ENCODE peak calls at places on chromosomes 3 and 15, in nine cellular contexts. P, I, M, F, L, G, B, Z and U are unnamed samples.
A peak's percentile ranks its signal among the peaks of the same experiment; 100 is the strongest.

GRCh38 chr3:169103941-169104340 is 559.6 kb downstream of the MECOM start:
- DNase-seq in G (no peak), I (no peak), Z (no peak), F (no peak), M (peak; percentile 46), L (no peak), P (no peak), B (no peak), U (no peak)

GRCh38 chr3:43061101-43061895 is 44.6 kb downstream of the POMGNT2 start:
- DNase-seq in P (no peak), I (no peak), Z (no peak), B (no peak), M (no peak), L (no peak), F (no peak), G (no peak), U (no peak)

GRCh38 chr3:114121996-114122709 is 56.7 kb downstream of the DRD3 start:
- DNase-seq in I (peak; percentile 50), F (no peak), G (no peak), B (no peak), M (peak; percentile 86), Z (no peak), P (no peak), L (no peak), U (no peak)

GRCh38 chr15:43370310-43370974 is 401 bp downstream of the ZSCAN29 start:
- DNase-seq in F (no peak), Z (peak; percentile 22), M (peak; percentile 36), G (peak; percentile 28), I (peak; percentile 18), L (no peak), B (peak; percentile 30), P (peak; percentile 30), U (peak; percentile 6)

GRCh38 chr3:68033850-68034249 is 379.4 kb upstream of the SUCLG2 start:
- DNase-seq in L (no peak), M (no peak), F (no peak), I (no peak), G (no peak), Z (no peak), P (no peak), B (no peak), U (no peak)

GRCh38 chr3:115077501-115078250 is 69.4 kb downstream of the ZBTB20 start:
- DNase-seq in G (no peak), I (no peak), P (no peak), M (no peak), Z (no peak), B (no peak), F (no peak), L (no peak), U (no peak)

GRCh38 chr15:39157902-39158301 is 423.0 kb upstream of the THBS1 start:
- DNase-seq in M (no peak), P (no peak), F (no peak), L (no peak), G (no peak), I (no peak), Z (no peak), B (no peak), U (no peak)

GRCh38 chr3:42376397-42376798 is 34.0 kb downstream of the LYZL4 start:
- DNase-seq in F (no peak), G (no peak), M (peak; percentile 92), I (peak; percentile 29), B (no peak), L (no peak), P (peak; percentile 28), Z (no peak), U (no peak)

GRCh38 chr3:190883973-190884832 is 21.7 kb upstream of the GMNC start:
- DNase-seq in M (peak; percentile 38), B (peak; percentile 47), L (no peak), F (no peak), G (peak; percentile 36), Z (peak; percentile 6), P (peak; percentile 90), I (no peak), U (no peak)

GRCh38 chr15:100725121-100726069 is 123.0 kb downstream of the ASB7 start:
- DNase-seq in Z (no peak), B (peak; percentile 14), F (no peak), G (no peak), L (no peak), I (peak; percentile 11), P (no peak), M (peak; percentile 95), U (no peak)

GRCh38 chr3:193240436-193240849 is 579 bp upstream of the PLAAT1 start:
- DNase-seq in P (no peak), Z (no peak), I (peak; percentile 15), B (no peak), G (no peak), M (peak; percentile 44), L (no peak), F (no peak), U (no peak)

GRCh38 chr3:170132335-170132734 is 49.2 kb downstream of the PHC3 start:
- DNase-seq in I (no peak), B (no peak), F (no peak), P (no peak), Z (no peak), G (no peak), L (no peak), M (peak; percentile 8), U (no peak)

GRCh38 chr3:65445573-65446204 is 593.0 kb downstream of the MAGI1 start:
- DNase-seq in P (no peak), G (no peak), I (no peak), F (no peak), M (no peak), L (no peak), B (no peak), Z (no peak), U (no peak)

GRCh38 chr3:81743096-81744025 is 18.1 kb downstream of the GBE1 start:
- DNase-seq in L (no peak), M (peak; percentile 97), P (peak; percentile 64), F (no peak), B (peak; percentile 31), I (peak; percentile 35), Z (no peak), G (no peak), U (no peak)

GRCh38 chr15:69502470-69503045 is 49.9 kb downstream of the RPLP1 start:
- DNase-seq in I (no peak), P (no peak), B (no peak), F (no peak), L (no peak), M (no peak), Z (no peak), G (no peak), U (no peak)

GRCh38 chr15:75307778-75308390 is 25.2 kb downstream of the GOLGA6D start:
- DNase-seq in Z (no peak), F (peak; percentile 72), M (no peak), P (peak; percentile 69), G (peak; percentile 69), L (peak; percentile 78), I (no peak), B (peak; percentile 78), U (no peak)

DNA sequence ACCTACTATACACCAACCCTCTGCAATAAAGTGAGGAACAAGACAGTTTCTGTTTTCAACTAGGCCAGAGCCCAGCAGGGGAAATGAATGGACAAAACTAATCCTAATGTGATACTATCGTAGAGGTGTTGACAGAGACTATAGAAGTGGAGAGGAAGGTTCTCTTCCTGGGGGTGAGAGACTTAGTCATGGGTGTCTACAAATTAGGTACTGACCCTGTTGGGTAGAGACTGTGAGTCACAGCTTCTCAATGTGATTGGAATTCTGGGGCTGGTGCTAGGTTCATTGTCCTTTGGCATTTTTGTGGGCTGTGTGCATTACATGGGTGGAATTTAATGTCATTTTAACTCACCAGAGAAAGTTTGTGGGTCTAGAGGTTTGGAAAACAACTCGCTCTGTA is 79.3 kb downstream of the ADAMTSL3 start:
- DNase-seq in G (no peak), B (no peak), F (no peak), I (no peak), P (peak; percentile 30), L (no peak), Z (no peak), M (peak; percentile 93), U (no peak)
- H3K27ac ChIP-seq in G (no peak overlapping the region), B (no peak overlapping the region), F (no peak overlapping the region), I (no peak overlapping the region), P (no peak overlapping the region), L (no peak overlapping the region), Z (no peak overlapping the region), M (no peak overlapping the region), U (no peak overlapping the region)

DNA sequence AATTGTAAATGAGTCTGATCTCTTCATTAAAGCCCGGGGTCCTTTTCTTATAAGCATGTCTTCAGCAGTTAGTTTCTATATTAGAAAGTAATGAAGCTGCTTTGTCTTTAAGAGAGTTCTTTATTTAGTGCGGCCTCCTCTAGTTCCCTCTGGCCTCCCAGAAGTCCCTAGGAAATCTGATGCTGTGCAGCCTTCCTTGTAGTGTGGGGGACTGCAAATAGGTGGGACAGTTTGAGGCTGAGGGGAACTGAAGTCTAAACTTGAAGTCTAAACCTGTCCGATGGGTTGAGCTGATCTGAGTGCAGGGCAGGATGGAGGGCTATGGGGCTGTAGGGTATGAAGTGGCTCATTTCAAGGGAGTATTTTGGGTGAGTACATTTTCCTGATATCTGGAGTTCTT is 1.4 kb downstream of the CD276 start:
- DNase-seq in M (no peak), I (no peak), Z (no peak), G (no peak), L (no peak), F (no peak), P (no peak), B (no peak), U (no peak)
- H3K4me3 ChIP-seq in M (peak overlapping the region; percentile 84), I (peak overlapping the region; percentile 92), Z (no peak overlapping the region), G (no peak overlapping the region), L (no peak overlapping the region), F (peak overlapping the region; percentile 87), P (peak overlapping the region; percentile 97), B (no peak overlapping the region), U (no peak overlapping the region)

GRCh38 chr3:195196266-195196665 is 74.7 kb downstream of the XXYLT1 start:
- DNase-seq in Z (no peak), F (no peak), B (no peak), G (peak; percentile 3), I (no peak), L (no peak), P (no peak), M (peak; percentile 63), U (no peak)
- H3K27ac ChIP-seq in Z (no peak overlapping the region), F (no peak overlapping the region), B (no peak overlapping the region), G (no peak overlapping the region), I (no peak overlapping the region), L (no peak overlapping the region), P (peak overlapping the region; percentile 77), M (peak overlapping the region; percentile 29), U (no peak overlapping the region)

GRCh38 chr3:181719298-181719859 is 7.7 kb downstream of the SOX2 start:
- DNase-seq in L (no peak), F (no peak), I (no peak), G (peak; percentile 52), P (no peak), M (peak; percentile 58), Z (no peak), B (no peak), U (no peak)

GRCh38 chr3:181720281-181720680 is 8.6 kb downstream of the SOX2 start:
- DNase-seq in I (no peak), F (no peak), Z (no peak), G (peak; percentile 45), B (no peak), M (peak; percentile 80), P (no peak), L (no peak), U (no peak)

GRCh38 chr3:181722156-181722555 is 10.4 kb downstream of the SOX2 start:
- DNase-seq in M (no peak), Z (no peak), G (no peak), L (no peak), F (no peak), B (no peak), I (no peak), P (no peak), U (no peak)

GRCh38 chr3:181723064-181723463 is 11.3 kb downstream of the SOX2 start:
- DNase-seq in F (no peak), I (no peak), B (no peak), P (no peak), M (no peak), Z (no peak), L (no peak), G (no peak), U (no peak)

GRCh38 chr3:181721369-181721768 is 9.6 kb downstream of the SOX2 start:
- DNase-seq in M (no peak), Z (no peak), G (no peak), L (no peak), I (no peak), P (no peak), F (no peak), B (no peak), U (no peak)
- H3K4me3 ChIP-seq in M (no peak overlapping the region), Z (no peak overlapping the region), G (no peak overlapping the region), L (no peak overlapping the region), I (no peak overlapping the region), P (no peak overlapping the region), F (no peak overlapping the region), B (no peak overlapping the region), U (no peak overlapping the region)